ENCODE peak calls at places on chromosomes 16 and 17, in five cellular contexts. One of them, this sample, is unnamed.

GRCh38 chr17:67042104-67042899 is 2.1 kb upstream of the CACNG1 start:
- DNase-seq in neural progenitor cell: no peak
- DNase-seq in HCT116: no peak
- DNase-seq in GM23338: no peak
- DNase-seq in PC-3: no peak
- DNase-seq in this sample: no peak

GRCh38 chr17:336110-337021 is 16.2 kb downstream of the RPH3AL start:
- DNase-seq in GM23338: no peak
- DNase-seq in PC-3: no peak
- DNase-seq in HCT116: no peak
- DNase-seq in neural progenitor cell: peak; percentile 56
- DNase-seq in this sample: no peak

GRCh38 chr17:4678448-4679026 is 25.4 kb downstream of the PELP1 start:
- DNase-seq in neural progenitor cell: no peak
- DNase-seq in GM23338: no peak
- DNase-seq in HCT116: peak; percentile 61
- DNase-seq in PC-3: peak; percentile 89
- DNase-seq in this sample: peak; percentile 94

GRCh38 chr16:14415291-14415690 is 214.8 kb downstream of the PARN start:
- DNase-seq in HCT116: no peak
- DNase-seq in GM23338: no peak
- DNase-seq in neural progenitor cell: no peak
- DNase-seq in PC-3: no peak
- DNase-seq in this sample: no peak

GRCh38 chr16:85458952-85459351 is 154.2 kb upstream of the GSE1 start:
- DNase-seq in GM23338: no peak
- DNase-seq in PC-3: no peak
- DNase-seq in neural progenitor cell: no peak
- DNase-seq in HCT116: no peak
- DNase-seq in this sample: no peak

GRCh38 chr16:30567991-30568638 is 3.4 kb downstream of the ZNF688 start:
- DNase-seq in PC-3: peak; percentile 87
- DNase-seq in neural progenitor cell: no peak
- DNase-seq in HCT116: no peak
- DNase-seq in GM23338: no peak
- DNase-seq in this sample: peak; percentile 60

GRCh38 chr16:14649816-14650215 is 17.1 kb downstream of the BFAR start:
- DNase-seq in GM23338: no peak
- DNase-seq in HCT116: no peak
- DNase-seq in neural progenitor cell: no peak
- DNase-seq in PC-3: no peak
- DNase-seq in this sample: no peak

GRCh38 chr17:48792033-48792798 is 24.8 kb downstream of the TTLL6 start:
- DNase-seq in GM23338: no peak
- DNase-seq in neural progenitor cell: no peak
- DNase-seq in HCT116: no peak
- DNase-seq in PC-3: peak; percentile 31
- DNase-seq in this sample: no peak

GRCh38 chr17:14919580-14920160 is 345.5 kb downstream of the PMP22 start:
- DNase-seq in HCT116: no peak
- DNase-seq in neural progenitor cell: peak; percentile 62
- DNase-seq in PC-3: no peak
- DNase-seq in GM23338: peak; percentile 22
- DNase-seq in this sample: no peak

GRCh38 chr16:17266606-17267313 is 204.0 kb downstream of the XYLT1 start:
- DNase-seq in HCT116: no peak
- DNase-seq in neural progenitor cell: no peak
- DNase-seq in GM23338: peak; percentile 38
- DNase-seq in PC-3: no peak
- DNase-seq in this sample: no peak

GRCh38 chr17:13833921-13834320 is 232.2 kb upstream of the HS3ST3A1 start:
- DNase-seq in HCT116: no peak
- DNase-seq in neural progenitor cell: no peak
- DNase-seq in PC-3: no peak
- DNase-seq in GM23338: no peak
- DNase-seq in this sample: no peak

GRCh38 chr17:8125947-8126305 is 2.0 kb upstream of the HES7 start:
- DNase-seq in GM23338: peak; percentile 75
- DNase-seq in PC-3: peak; percentile 22
- DNase-seq in HCT116: no peak
- DNase-seq in neural progenitor cell: peak; percentile 82
- DNase-seq in this sample: no peak

GRCh38 chr17:58531661-58532554 is 17.5 kb upstream of the MTMR4 start:
- DNase-seq in PC-3: peak; percentile 56
- DNase-seq in neural progenitor cell: peak; percentile 90
- DNase-seq in HCT116: no peak
- DNase-seq in GM23338: peak; percentile 83
- DNase-seq in this sample: peak; percentile 79

GRCh38 chr16:50300942-50301625 is 34.7 kb downstream of the ADCY7 start:
- DNase-seq in HCT116: no peak
- DNase-seq in PC-3: no peak
- DNase-seq in GM23338: no peak
- DNase-seq in neural progenitor cell: no peak
- DNase-seq in this sample: peak; percentile 90

GRCh38 chr16:48383877-48384304 is 1.3 kb downstream of the SIAH1 start:
- DNase-seq in neural progenitor cell: no peak
- DNase-seq in PC-3: peak; percentile 37
- DNase-seq in GM23338: peak; percentile 35
- DNase-seq in HCT116: no peak
- DNase-seq in this sample: peak; percentile 49

GRCh38 chr16:21597571-21598030 is 1.8 kb upstream of the METTL9 start:
- DNase-seq in GM23338: no peak
- DNase-seq in PC-3: no peak
- DNase-seq in neural progenitor cell: no peak
- DNase-seq in HCT116: no peak
- DNase-seq in this sample: no peak

GRCh38 chr17:2241823-2242222 is 61.8 kb downstream of the SMG6 start:
- DNase-seq in HCT116: no peak
- DNase-seq in neural progenitor cell: no peak
- DNase-seq in PC-3: no peak
- DNase-seq in GM23338: no peak
- DNase-seq in this sample: peak; percentile 87

GRCh38 chr17:66354472-66354871 is 52.1 kb downstream of the PRKCA start:
- DNase-seq in HCT116: no peak
- DNase-seq in GM23338: no peak
- DNase-seq in PC-3: no peak
- DNase-seq in neural progenitor cell: peak; percentile 40
- DNase-seq in this sample: no peak

GRCh38 chr16:67238806-67239470 is 8.3 kb downstream of the FHOD1 start:
- DNase-seq in neural progenitor cell: no peak
- DNase-seq in PC-3: no peak
- DNase-seq in GM23338: no peak
- DNase-seq in HCT116: no peak
- DNase-seq in this sample: no peak

GRCh38 chr16:69848635-69849545 is 86.8 kb downstream of the WWP2 start:
- DNase-seq in GM23338: no peak
- DNase-seq in PC-3: peak; percentile 58
- DNase-seq in HCT116: no peak
- DNase-seq in neural progenitor cell: no peak
- DNase-seq in this sample: peak; percentile 97

GRCh38 chr17:47961406-47961805 is 3.7 kb upstream of the PRR15L start:
- DNase-seq in GM23338: no peak
- DNase-seq in HCT116: no peak
- DNase-seq in neural progenitor cell: no peak
- DNase-seq in PC-3: no peak
- DNase-seq in this sample: no peak

GRCh38 chr16:53642094-53642493 is 61.6 kb downstream of the RPGRIP1L start:
- DNase-seq in PC-3: no peak
- DNase-seq in neural progenitor cell: no peak
- DNase-seq in GM23338: no peak
- DNase-seq in HCT116: no peak
- DNase-seq in this sample: no peak

GRCh38 chr16:87822571-87822970 is 46.7 kb downstream of the SLC7A5 start:
- DNase-seq in GM23338: peak; percentile 60
- DNase-seq in HCT116: no peak
- DNase-seq in PC-3: no peak
- DNase-seq in neural progenitor cell: peak; percentile 88
- DNase-seq in this sample: no peak

GRCh38 chr17:76260669-76261068 is 4.5 kb upstream of the UBALD2 start:
- DNase-seq in HCT116: no peak
- DNase-seq in GM23338: no peak
- DNase-seq in neural progenitor cell: no peak
- DNase-seq in PC-3: no peak
- DNase-seq in this sample: no peak

GRCh38 chr17:27549251-27549919 is 81.6 kb upstream of the LGALS9 start:
- DNase-seq in GM23338: no peak
- DNase-seq in PC-3: no peak
- DNase-seq in neural progenitor cell: no peak
- DNase-seq in HCT116: no peak
- DNase-seq in this sample: no peak

GRCh38 chr16:57892041-57892440 is 78.9 kb downstream of the CNGB1 start:
- DNase-seq in neural progenitor cell: no peak
- DNase-seq in HCT116: no peak
- DNase-seq in GM23338: no peak
- DNase-seq in PC-3: no peak
- DNase-seq in this sample: peak; percentile 23

GRCh38 chr16:57890752-57891111 is 80.2 kb downstream of the CNGB1 start:
- DNase-seq in HCT116: no peak
- DNase-seq in PC-3: no peak
- DNase-seq in GM23338: no peak
- DNase-seq in neural progenitor cell: no peak
- DNase-seq in this sample: no peak

GRCh38 chr16:57893217-57893558 is 77.7 kb downstream of the CNGB1 start:
- DNase-seq in neural progenitor cell: no peak
- DNase-seq in PC-3: no peak
- DNase-seq in HCT116: no peak
- DNase-seq in GM23338: no peak
- DNase-seq in this sample: no peak

GRCh38 chr16:57893559-57894389 is 77.2 kb downstream of the CNGB1 start:
- DNase-seq in PC-3: peak; percentile 85
- DNase-seq in HCT116: no peak
- DNase-seq in neural progenitor cell: no peak
- DNase-seq in GM23338: peak; percentile 48
- DNase-seq in this sample: peak; percentile 82

GRCh38 chr16:57892447-57893096 is 78.4 kb downstream of the CNGB1 start:
- DNase-seq in neural progenitor cell: no peak
- DNase-seq in GM23338: no peak
- DNase-seq in PC-3: no peak
- DNase-seq in HCT116: no peak
- DNase-seq in this sample: no peak
- TF ChIP-seq EZH2phosphoT487 in neural progenitor cell: no peak
- TF ChIP-seq EZH2phosphoT487 in GM23338: no peak
- TF ChIP-seq EZH2phosphoT487 in PC-3: no peak
- TF ChIP-seq EZH2phosphoT487 in HCT116: no peak
- TF ChIP-seq EZH2phosphoT487 in this sample: no peak

GRCh38 chr17:77459018-77459755 is 318.4 kb downstream of the SEC14L1 start:
- DNase-seq in HCT116: no peak
- DNase-seq in neural progenitor cell: no peak
- DNase-seq in PC-3: no peak
- DNase-seq in GM23338: no peak
- DNase-seq in this sample: no peak

GRCh38 chr17:77456951-77457548 is 316.3 kb downstream of the SEC14L1 start:
- DNase-seq in GM23338: no peak
- DNase-seq in HCT116: no peak
- DNase-seq in PC-3: no peak
- DNase-seq in neural progenitor cell: no peak
- DNase-seq in this sample: no peak

GRCh38 chr17:77456271-77456950 is 315.6 kb downstream of the SEC14L1 start:
- DNase-seq in neural progenitor cell: no peak
- DNase-seq in GM23338: no peak
- DNase-seq in HCT116: no peak
- DNase-seq in PC-3: no peak
- DNase-seq in this sample: no peak

GRCh38 chr17:77457572-77458201 is 316.9 kb downstream of the SEC14L1 start:
- DNase-seq in GM23338: no peak
- DNase-seq in neural progenitor cell: no peak
- DNase-seq in HCT116: no peak
- DNase-seq in PC-3: no peak
- DNase-seq in this sample: no peak

DNA sequence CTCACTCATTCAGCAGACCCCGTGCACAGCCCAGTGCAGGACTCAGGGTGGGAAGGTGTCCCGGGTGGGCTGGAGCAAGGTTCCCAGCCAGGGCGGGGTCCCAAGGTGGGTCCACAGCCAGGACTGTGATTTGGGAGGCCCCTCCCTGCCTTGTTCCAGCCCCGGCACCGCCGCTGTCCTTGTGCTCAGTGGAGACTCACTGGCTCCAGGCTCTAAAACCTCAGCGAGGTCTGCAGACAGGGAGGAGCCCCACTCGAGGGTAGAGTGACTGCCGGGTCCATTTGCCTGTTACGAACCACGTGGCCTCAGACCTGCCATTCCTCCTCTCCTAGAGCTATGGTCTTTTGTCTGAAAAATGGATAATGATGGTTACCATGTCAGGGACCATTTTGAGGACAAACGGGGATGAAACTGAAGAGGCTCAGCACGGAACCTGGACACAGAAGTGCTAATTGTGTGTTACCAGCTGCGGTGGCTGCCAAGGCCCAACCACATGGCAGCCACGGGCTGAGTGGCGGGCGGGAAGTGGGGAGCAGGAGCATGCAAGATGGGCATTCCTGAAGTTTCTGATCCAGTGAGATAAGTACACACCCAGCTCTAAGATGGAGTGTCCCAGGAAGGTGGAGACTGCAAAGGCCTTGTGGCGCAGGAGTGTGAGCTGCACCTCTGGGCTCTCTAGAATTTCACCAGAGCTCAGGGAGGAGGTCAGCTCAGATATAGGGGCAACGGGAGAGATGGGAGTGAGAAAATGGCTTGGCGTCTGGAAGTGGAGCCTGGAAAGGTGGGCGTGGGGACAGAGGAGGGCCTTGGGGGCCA is 317.6 kb downstream of the SEC14L1 start:
- DNase-seq in PC-3: no peak
- DNase-seq in HCT116: no peak
- DNase-seq in neural progenitor cell: no peak
- DNase-seq in GM23338: no peak
- DNase-seq in this sample: no peak
- TF ChIP-seq EZH2phosphoT487 in PC-3: no peak
- TF ChIP-seq EZH2phosphoT487 in HCT116: no peak
- TF ChIP-seq EZH2phosphoT487 in neural progenitor cell: no peak
- TF ChIP-seq EZH2phosphoT487 in GM23338: no peak
- TF ChIP-seq EZH2phosphoT487 in this sample: no peak

GRCh38 chr17:9907131-9907530 is 2.1 kb upstream of the RCVRN start:
- DNase-seq in GM23338: no peak
- DNase-seq in HCT116: no peak
- DNase-seq in PC-3: no peak
- DNase-seq in neural progenitor cell: no peak
- DNase-seq in this sample: no peak

GRCh38 chr17:9905902-9906301 is 831 bp upstream of the RCVRN start:
- DNase-seq in GM23338: peak; percentile 77
- DNase-seq in HCT116: peak; percentile 26
- DNase-seq in PC-3: peak; percentile 35
- DNase-seq in neural progenitor cell: peak; percentile 66
- DNase-seq in this sample: peak; percentile 68

GRCh38 chr17:9908649-9909042 is 3.6 kb upstream of the RCVRN start:
- DNase-seq in neural progenitor cell: no peak
- DNase-seq in GM23338: no peak
- DNase-seq in HCT116: no peak
- DNase-seq in PC-3: no peak
- DNase-seq in this sample: no peak

GRCh38 chr17:9906616-9907015 is 1.5 kb upstream of the RCVRN start:
- DNase-seq in HCT116: no peak
- DNase-seq in GM23338: no peak
- DNase-seq in PC-3: no peak
- DNase-seq in neural progenitor cell: no peak
- DNase-seq in this sample: no peak

GRCh38 chr17:9907883-9908648 is 3.0 kb upstream of the RCVRN start:
- DNase-seq in PC-3: no peak
- DNase-seq in GM23338: no peak
- DNase-seq in HCT116: no peak
- DNase-seq in neural progenitor cell: no peak
- DNase-seq in this sample: no peak
- TF ChIP-seq EZH2phosphoT487 in PC-3: no peak
- TF ChIP-seq EZH2phosphoT487 in GM23338: no peak
- TF ChIP-seq EZH2phosphoT487 in HCT116: no peak
- TF ChIP-seq EZH2phosphoT487 in neural progenitor cell: no peak
- TF ChIP-seq EZH2phosphoT487 in this sample: no peak

GRCh38 chr17:57455063-57455914 is 199.0 kb downstream of the MSI2 start:
- DNase-seq in HCT116: no peak
- DNase-seq in neural progenitor cell: no peak
- DNase-seq in PC-3: no peak
- DNase-seq in GM23338: no peak
- DNase-seq in this sample: no peak
- TF ChIP-seq EZH2phosphoT487 in HCT116: no peak
- TF ChIP-seq EZH2phosphoT487 in neural progenitor cell: no peak
- TF ChIP-seq EZH2phosphoT487 in PC-3: no peak
- TF ChIP-seq EZH2phosphoT487 in GM23338: no peak
- TF ChIP-seq EZH2phosphoT487 in this sample: no peak

This sample was measured in GM23248.